ENCODE peak calls at places on chromosomes 13 and 19, in six cellular contexts. G, Y, H, V, I and T are unnamed samples.

GRCh38 chr13:99865420-99865930 is 106.1 kb downstream of the ZIC5 start:
- DNase-seq in G (no peak), Y (no peak), H (no peak), V (no peak), I (no peak), T (no peak)

GRCh38 chr19:55441319-55441691 is 1.8 kb downstream of the SHISA7 start:
- DNase-seq in G (no peak), Y (no peak), H (no peak), V (no peak), I (no peak), T (no peak)

GRCh38 chr13:77325371-77325941 is 1.4 kb downstream of the MYCBP2 start:
- DNase-seq in G (no peak), Y (no peak), H (no peak), V (no peak), I (no peak), T (no peak)

GRCh38 chr19:6241680-6242079 is 38.1 kb downstream of the MLLT1 start:
- DNase-seq in G (no peak), Y (peak), H (no peak), V (peak), I (no peak), T (no peak)

GRCh38 chr19:17536957-17537356 is 18.5 kb upstream of the COLGALT1 start:
- DNase-seq in G (no peak), Y (no peak), H (no peak), V (no peak), I (no peak), T (no peak)

GRCh38 chr13:31790992-31791391 is 51.7 kb downstream of the RXFP2 start:
- DNase-seq in G (no peak), Y (no peak), H (no peak), V (no peak), I (no peak), T (peak)

GRCh38 chr13:86185636-86186035 is 386.4 kb upstream of the SLITRK6 start:
- DNase-seq in G (no peak), Y (no peak), H (no peak), V (peak), I (no peak), T (no peak)

GRCh38 chr19:3249408-3249807 is 24.9 kb downstream of the CELF5 start:
- DNase-seq in G (no peak), Y (no peak), H (no peak), V (no peak), I (no peak), T (no peak)

GRCh38 chr13:61247149-61247936 is 168.3 kb downstream of the PCDH20 start:
- DNase-seq in G (no peak), Y (no peak), H (no peak), V (peak), I (no peak), T (no peak)

GRCh38 chr19:35117791-35118190 is 2.2 kb downstream of the FXYD3 start:
- DNase-seq in G (no peak), Y (no peak), H (no peak), V (no peak), I (no peak), T (no peak)

GRCh38 chr19:50046649-50047503 is 21.1 kb downstream of the ZNF473 start:
- DNase-seq in G (no peak), Y (peak), H (no peak), V (no peak), I (peak), T (peak)

GRCh38 chr19:40611900-40612698 is 10.9 kb downstream of the LTBP4 start:
- DNase-seq in G (no peak), Y (no peak), H (no peak), V (peak), I (no peak), T (no peak)

GRCh38 chr19:5006201-5006600 is 37.3 kb downstream of the KDM4B start:
- DNase-seq in G (no peak), Y (no peak), H (no peak), V (peak), I (no peak), T (peak)

GRCh38 chr19:15199652-15200574 is 882 bp downstream of the NOTCH3 start:
- DNase-seq in G (no peak), Y (no peak), H (no peak), V (peak), I (no peak), T (peak)